ENCODE peak calls at places on chromosome X, in ten cellular contexts. E is AG20443; K is glutamatergic neuron; N is GF-D8; T is astrocyte of the cerebellum; C is NCI-H1417; Q is CD4-positive, alpha-beta memory T cell; P is lung microvascular endothelial cell; M is effector CD4-positive, alpha-beta T cell; D is non-pigmented ciliary epithelial cell. H is an unnamed sample.

GRCh38 chrX:16433021-16433420 is 216.9 kb upstream of the S100G start:
- DNase-seq in E (no peak), K (no peak), N (no peak), T (no peak), C (no peak), Q (peak), P (no peak), M (no peak), D (no peak), H (no peak)

GRCh38 chrX:48834383-48834709 is 1.1 kb downstream of the PCSK1N start:
- DNase-seq in E (no peak), K (no peak), N (no peak), T (no peak), C (peak), Q (no peak), P (no peak), M (no peak), D (no peak), H (no peak)

GRCh38 chrX:50648151-50648550 is 165.8 kb downstream of the SHROOM4 start:
- DNase-seq in E (no peak), K (no peak), N (no peak), T (no peak), C (no peak), Q (no peak), P (no peak), M (no peak), D (no peak), H (no peak)

GRCh38 chrX:133645977-133646750 is 230.9 kb upstream of the GPC4 start:
- DNase-seq in E (peak), K (no peak), N (no peak), T (peak), C (no peak), Q (no peak), P (no peak), M (no peak), D (no peak), H (no peak)

GRCh38 chrX:107171369-107172102 is 34.7 kb downstream of the NUP62CL start:
- DNase-seq in E (no peak), K (no peak), N (no peak), T (no peak), C (no peak), Q (no peak), P (no peak), M (no peak), D (no peak), H (no peak)

GRCh38 chrX:119757979-119758681 is at the start of gene SOWAHD:
- DNase-seq in E (peak), K (peak), N (peak), T (no peak), C (peak), Q (peak), P (no peak), M (peak), D (no peak), H (peak)

GRCh38 chrX:74422029-74422352 is 698 bp downstream of the SLC16A2 start:
- DNase-seq in E (no peak), K (no peak), N (no peak), T (no peak), C (no peak), Q (no peak), P (no peak), M (no peak), D (no peak), H (no peak)

GRCh38 chrX:129957241-129958099 is 25.0 kb upstream of the BCORL1 start:
- DNase-seq in E (peak), K (peak), N (peak), T (no peak), C (peak), Q (no peak), P (peak), M (no peak), D (no peak), H (peak)

GRCh38 chrX:42422961-42423360 is 355.0 kb downstream of the PPP1R2C start:
- DNase-seq in E (no peak), K (no peak), N (no peak), T (no peak), C (no peak), Q (no peak), P (no peak), M (no peak), D (no peak), H (no peak)

GRCh38 chrX:136907626-136908025 is 27.1 kb upstream of the RBMX start:
- DNase-seq in E (no peak), K (no peak), N (no peak), T (no peak), C (no peak), Q (no peak), P (no peak), M (no peak), D (no peak), H (no peak)

GRCh38 chrX:1661048-1661921 is 46.4 kb downstream of the ASMT start:
- DNase-seq in E (no peak), K (peak), N (peak), T (no peak), C (no peak), Q (peak), P (peak), M (peak), D (no peak), H (no peak)